ENCODE peak calls at places on chromosomes 4 and X, in seven cellular contexts. L is tibial nerve, J is prostate gland, K is fibroblast of lung, U is A549, H is right atrium auricular region, N is fibroblast of the aortic adventitia. Y is an unnamed sample.

GRCh38 chr4:122503214-122503613 is 46.7 kb upstream of the IL2 start:
- DNase-seq in K (no peak), H (no peak), N (peak; percentile 8), J (no peak), L (no peak), U (no peak), Y (no peak)

GRCh38 chr4:17414392-17414791 is 97.5 kb downstream of the QDPR start:
- DNase-seq in N (no peak), J (no peak), K (no peak), L (no peak), U (no peak), H (no peak), Y (no peak)

GRCh38 chr4:153152453-153153338 is 51.5 kb upstream of the TRIM2 start:
- DNase-seq in K (peak; percentile 41), H (no peak), J (peak; percentile 23), N (peak; percentile 46), U (no peak), L (no peak), Y (peak; percentile 81)

GRCh38 chrX:94365736-94366135 is 691.7 kb downstream of the FAM133A start:
- DNase-seq in N (no peak), J (no peak), K (no peak), U (no peak), L (no peak), H (no peak), Y (no peak)

GRCh38 chr4:7029921-7030320 is 13.3 kb upstream of the TADA2B start:
- DNase-seq in H (no peak), J (no peak), U (no peak), L (no peak), N (no peak), K (no peak), Y (peak; percentile 69)

GRCh38 chrX:7921750-7922149 is 5.5 kb downstream of the PNPLA4 start:
- DNase-seq in U (no peak), H (no peak), K (no peak), N (no peak), J (no peak), L (no peak), Y (no peak)

GRCh38 chr4:105644270-105644669 is 64.2 kb downstream of the INTS12 start:
- DNase-seq in K (no peak), L (no peak), H (no peak), J (no peak), N (no peak), U (no peak), Y (no peak)

GRCh38 chr4:168028568-168028967 is 63.8 kb upstream of the ANXA10 start:
- DNase-seq in H (no peak), J (peak; percentile 8), L (no peak), K (no peak), N (no peak), U (peak; percentile 37), Y (no peak)

GRCh38 chr4:155509619-155510018 is 132.9 kb upstream of the MAP9 start:
- DNase-seq in H (no peak), J (no peak), L (no peak), K (peak; percentile 79), N (no peak), U (no peak), Y (no peak)

GRCh38 chr4:45350438-45350837 is 624.1 kb upstream of the GNPDA2 start:
- DNase-seq in N (peak; percentile 2), H (no peak), U (no peak), J (no peak), L (no peak), K (peak; percentile 66), Y (no peak)

GRCh38 chr4:160772668-160773067 is 1391.1 kb downstream of the FSTL5 start:
- DNase-seq in N (no peak), L (no peak), J (no peak), K (no peak), H (no peak), U (no peak), Y (no peak)

GRCh38 chr4:152926959-152927358 is 9.2 kb upstream of the FHDC1 start:
- DNase-seq in N (no peak), J (no peak), K (no peak), H (no peak), L (no peak), U (no peak), Y (no peak)

GRCh38 chr4:165709526-165709925 is 163.5 kb upstream of the TLL1 start:
- DNase-seq in L (no peak), J (no peak), N (peak; percentile 48), H (no peak), K (no peak), U (no peak), Y (no peak)

GRCh38 chr4:176469546-176469945 is 149.8 kb downstream of the SPCS3 start:
- DNase-seq in U (no peak), K (no peak), L (no peak), J (no peak), H (no peak), N (no peak), Y (no peak)

DNA sequence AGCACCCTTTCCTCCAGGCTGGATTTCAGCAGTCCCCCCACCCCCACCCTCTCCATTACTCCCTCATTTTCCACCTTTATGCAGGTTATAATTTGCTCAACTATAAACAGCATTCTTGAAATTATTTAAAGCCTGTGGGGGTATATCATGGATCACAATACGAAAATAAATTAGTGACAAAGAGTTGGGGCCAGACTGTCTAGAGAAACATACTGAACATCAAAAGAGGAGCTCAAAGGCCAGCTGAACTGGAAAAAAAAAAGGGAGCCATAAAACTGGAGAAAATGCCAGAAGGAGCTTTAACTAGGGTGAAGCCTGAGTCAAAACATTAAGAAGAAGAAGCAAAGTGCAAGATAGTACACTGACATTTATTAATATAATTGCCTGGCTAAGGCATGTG is 137.8 kb downstream of the ANTXR2 start:
- DNase-seq in U (no peak), K (no peak), H (no peak), N (no peak), J (no peak), L (no peak), Y (no peak)
- H3K4me3 ChIP-seq in U (no peak overlapping the region), K (no peak overlapping the region), H (no peak overlapping the region), N (no peak overlapping the region), J (no peak overlapping the region), L (no peak overlapping the region), Y (no peak overlapping the region)

GRCh38 chr4:84498203-84499026 is 677 bp downstream of the NKX6-1 start:
- DNase-seq in L (no peak), K (peak; percentile 32), H (no peak), J (no peak), N (peak; percentile 37), U (peak; percentile 12), Y (no peak)
- H3K4me3 ChIP-seq in L (peak overlapping the region; percentile 49), K (peak overlapping the region; percentile 42), H (peak overlapping the region; percentile 46), J (peak overlapping the region; percentile 12), N (peak overlapping the region; percentile 59), U (peak overlapping the region; percentile 66), Y (peak overlapping the region; percentile 35)

GRCh38 chrX:150736478-150736877 is 43.3 kb downstream of the MTMR1 start:
- DNase-seq in N (no peak), K (no peak), L (no peak), U (no peak), J (no peak), H (no peak), Y (no peak)
- H3K4me3 ChIP-seq in N (no peak overlapping the region), K (no peak overlapping the region), L (no peak overlapping the region), U (no peak overlapping the region), J (no peak overlapping the region), H (no peak overlapping the region), Y (no peak overlapping the region)

DNA sequence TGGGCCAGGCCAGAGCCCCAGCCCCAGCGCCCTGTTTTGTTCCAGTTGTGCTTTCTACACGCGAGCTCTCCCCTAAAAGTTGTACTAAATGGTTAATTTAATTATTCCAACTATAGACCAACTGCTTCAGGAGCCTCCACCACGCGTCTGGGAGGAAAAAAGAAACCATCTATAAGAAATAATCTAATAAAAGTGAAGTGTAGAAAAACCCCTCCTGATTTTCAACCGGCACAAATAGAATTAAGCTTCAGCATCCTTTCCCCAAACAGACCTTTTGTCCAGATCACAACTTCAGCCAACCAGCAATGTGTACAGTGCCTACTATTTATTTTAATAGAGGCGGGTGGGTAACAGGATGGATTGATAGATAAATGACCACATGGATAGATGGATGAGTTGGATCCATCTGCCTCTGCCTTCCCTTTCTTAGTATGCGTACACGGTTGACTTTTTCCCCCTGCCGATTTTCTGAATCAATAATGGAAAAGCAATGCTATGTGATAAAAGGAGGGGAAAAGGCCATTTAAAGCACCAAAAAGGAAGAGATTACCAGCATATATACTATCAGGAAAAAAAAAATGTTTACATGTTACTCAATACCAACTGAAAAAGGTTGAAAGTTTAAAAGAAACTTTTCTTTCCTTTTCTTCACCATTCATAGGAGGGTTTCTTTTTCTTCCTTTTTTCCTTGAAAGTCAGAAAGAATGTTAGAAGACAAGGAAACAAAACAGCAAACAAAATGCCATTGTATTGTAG is 3.7 kb upstream of the PHOX2B start:
- DNase-seq in H (no peak), N (no peak), J (no peak), K (no peak), L (no peak), U (no peak), Y (no peak)
- H3K4me3 ChIP-seq in H (no peak overlapping the region), N (no peak overlapping the region), J (no peak overlapping the region), K (no peak overlapping the region), L (no peak overlapping the region), U (no peak overlapping the region), Y (no peak overlapping the region)

DNA sequence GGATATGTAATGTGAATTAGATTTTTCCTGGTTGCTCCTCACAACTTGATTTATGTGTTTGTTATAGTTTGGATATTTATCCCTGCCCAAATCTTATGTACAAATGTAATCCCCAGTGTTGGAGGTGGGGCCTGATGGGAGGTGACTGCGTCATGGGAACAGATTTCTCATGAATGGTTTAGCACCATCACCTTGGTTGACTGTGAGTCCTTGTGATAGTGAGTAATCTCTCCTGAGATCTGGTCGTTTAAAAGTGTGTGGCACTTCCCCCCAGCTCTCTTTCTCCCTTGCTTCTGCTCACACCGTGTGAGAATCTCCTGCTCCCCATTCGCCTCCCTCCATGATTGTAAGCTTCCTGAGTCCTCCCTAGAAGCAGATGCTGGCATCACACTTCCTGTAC is 2.2 kb downstream of the MID2 start:
- DNase-seq in K (no peak), J (no peak), U (no peak), L (no peak), H (no peak), N (no peak), Y (no peak)
- H3K4me3 ChIP-seq in K (no peak overlapping the region), J (no peak overlapping the region), U (no peak overlapping the region), L (no peak overlapping the region), H (no peak overlapping the region), N (no peak overlapping the region), Y (no peak overlapping the region)

GRCh38 chrX:2693526-2694002 is 2.5 kb downstream of the CD99 start:
- DNase-seq in H (no peak), N (no peak), K (no peak), L (no peak), U (no peak), J (no peak), Y (peak; percentile 64)
- H3K4me3 ChIP-seq in H (peak overlapping the region; percentile 9), N (peak overlapping the region; percentile 85), K (no peak overlapping the region), L (peak overlapping the region; percentile 74), U (no peak overlapping the region), J (no peak overlapping the region), Y (peak overlapping the region; percentile 7)

DNA sequence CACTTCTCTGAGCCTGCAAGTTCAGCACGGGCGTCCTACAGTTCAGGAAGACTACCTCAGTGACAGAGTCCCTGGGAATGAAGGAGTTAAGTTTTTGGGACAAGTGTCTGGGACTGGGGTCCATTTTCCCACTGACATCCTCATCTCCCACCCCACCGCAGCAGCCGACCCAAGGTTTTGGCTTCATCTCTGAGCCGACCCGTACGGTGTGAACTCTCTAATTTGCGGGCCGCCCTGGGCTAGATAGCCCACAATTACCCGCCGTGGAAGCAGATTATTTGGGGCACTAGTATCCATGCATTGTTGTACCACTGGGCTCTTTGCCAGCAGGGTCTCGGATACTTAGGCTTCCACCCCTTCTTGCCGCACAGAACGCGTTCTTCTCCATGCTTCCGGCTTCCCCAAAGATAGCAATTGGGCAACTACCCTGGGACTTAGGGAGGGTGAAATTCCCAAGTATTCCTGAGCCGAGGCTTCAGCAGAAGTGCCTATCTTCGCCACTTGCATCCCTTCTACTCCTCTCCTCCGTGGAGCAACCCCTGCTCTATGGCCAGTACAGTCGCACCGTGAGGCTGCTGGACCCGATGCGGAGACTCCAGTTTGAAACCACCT is 2.4 kb downstream of the IL1RAPL2 start:
- DNase-seq in L (no peak), K (no peak), J (no peak), N (no peak), U (no peak), H (no peak), Y (no peak)
- H3K4me3 ChIP-seq in L (peak overlapping the region; percentile 48), K (no peak overlapping the region), J (no peak overlapping the region), N (no peak overlapping the region), U (no peak overlapping the region), H (no peak overlapping the region), Y (no peak overlapping the region)